ENCODE peak calls at places on chromosomes 13 and 19, in five cellular contexts. G is GM04504; K is B cell; Z is stimulated activated CD4-positive, alpha-beta T cell treated with anti-CD3 and anti-CD28 coated beads, Interleukin-4, amount 100 ng/mL, for 1 hour; D is caudate nucleus. N is an unnamed sample.

GRCh38 chr13:44759723-44760360 is 183.7 kb upstream of the TSC22D1 start:
- DNase-seq in G (no peak), K (no peak), Z (no peak), D (no peak), N (no peak)

GRCh38 chr13:111551421-111551820 is 231.0 kb downstream of the TEX29 start:
- DNase-seq in G (no peak), K (no peak), Z (no peak), D (no peak), N (no peak)

GRCh38 chr13:103935117-103935516 is 868.9 kb upstream of the SLC10A2 start:
- DNase-seq in G (no peak), K (no peak), Z (no peak), D (no peak), N (peak)

GRCh38 chr19:35757231-35757748 is 461 bp upstream of the HSPB6 start:
- DNase-seq in G (peak), K (no peak), Z (no peak), D (no peak), N (peak)

GRCh38 chr19:16088985-16089846 is 12.9 kb downstream of the TPM4 start:
- DNase-seq in G (no peak), K (no peak), Z (no peak), D (no peak), N (no peak)

GRCh38 chr13:94455414-94455813 is 24.1 kb downstream of the DCT start:
- DNase-seq in G (no peak), K (no peak), Z (no peak), D (no peak), N (no peak)

GRCh38 chr19:46351241-46352041 is 4.6 kb downstream of the PPP5C start:
- DNase-seq in G (peak), K (no peak), Z (no peak), D (no peak), N (peak)

GRCh38 chr13:24175847-24176246 is 15.3 kb downstream of the SPATA13 start:
- DNase-seq in G (no peak), K (no peak), Z (no peak), D (no peak), N (no peak)

GRCh38 chr13:20550799-20551198 is 16.2 kb upstream of the IFT88 start:
- DNase-seq in G (no peak), K (no peak), Z (no peak), D (no peak), N (peak)

GRCh38 chr19:2354670-2355069 is 5.4 kb upstream of the TMPRSS9 start:
- DNase-seq in G (no peak), K (no peak), Z (no peak), D (no peak), N (no peak)

GRCh38 chr13:96388598-96388997 is 298.7 kb downstream of the HS6ST3 start:
- DNase-seq in G (no peak), K (no peak), Z (no peak), D (no peak), N (no peak)

GRCh38 chr19:57566396-57567256 is 7.0 kb upstream of the ZNF550 start:
- DNase-seq in G (no peak), K (no peak), Z (no peak), D (no peak), N (peak)

GRCh38 chr13:49098198-49098597 is 121.9 kb upstream of the MLNR start:
- DNase-seq in G (peak), K (no peak), Z (no peak), D (no peak), N (peak)

GRCh38 chr13:91291078-91291477 is 56.4 kb upstream of the MIR17HG start:
- DNase-seq in G (no peak), K (no peak), Z (no peak), D (no peak), N (no peak)

GRCh38 chr13:93963266-93964131 is 516.0 kb downstream of the DCT start:
- DNase-seq in G (no peak), K (no peak), Z (no peak), D (no peak), N (peak)

GRCh38 chr19:5561559-5561958 is 6.2 kb downstream of the TINCR start:
- DNase-seq in G (no peak), K (no peak), Z (no peak), D (no peak), N (no peak)

GRCh38 chr13:19345916-19346422 is 164.3 kb upstream of the TUBA3C start:
- DNase-seq in G (no peak), K (no peak), Z (no peak), D (no peak), N (no peak)

GRCh38 chr13:36244073-36244472 is 29.7 kb upstream of the SOHLH2 start:
- DNase-seq in G (no peak), K (no peak), Z (no peak), D (no peak), N (peak)

GRCh38 chr13:25886438-25887214 is 165.2 kb downstream of the SHISA2 start:
- DNase-seq in G (no peak), K (no peak), Z (no peak), D (no peak), N (peak)

GRCh38 chr13:109357751-109358150 is 428.6 kb downstream of the IRS2 start:
- DNase-seq in G (no peak), K (no peak), Z (no peak), D (no peak), N (no peak)

GRCh38 chr13:24887759-24888158 is 123.8 kb downstream of the RNF17 start:
- DNase-seq in G (no peak), K (no peak), Z (no peak), D (no peak), N (no peak)

GRCh38 chr19:33520844-33521479 is 629 bp downstream of the PEPD start:
- DNase-seq in G (no peak), K (no peak), Z (no peak), D (no peak), N (no peak)

GRCh38 chr13:67296511-67296910 is 66.4 kb upstream of the PCDH9 start:
- DNase-seq in G (no peak), K (no peak), Z (no peak), D (no peak), N (peak)

GRCh38 chr19:45798995-45799517 is 6.4 kb upstream of the DMWD start:
- DNase-seq in G (peak), K (peak), Z (peak), D (no peak), N (peak)

GRCh38 chr13:59099182-59099950 is 1064.4 kb downstream of the DIAPH3 start:
- DNase-seq in G (no peak), K (no peak), Z (no peak), D (no peak), N (no peak)

GRCh38 chr19:1400281-1401137 is 833 bp downstream of the GAMT start:
- DNase-seq in G (no peak), K (peak), Z (no peak), D (no peak), N (peak)

GRCh38 chr19:9986787-9987281 is 23.5 kb downstream of the COL5A3 start:
- DNase-seq in G (peak), K (no peak), Z (no peak), D (no peak), N (no peak)

GRCh38 chr13:46089213-46089612 is 15.6 kb downstream of the CPB2 start:
- DNase-seq in G (no peak), K (no peak), Z (no peak), D (no peak), N (no peak)

GRCh38 chr13:88459335-88459734 is 788.2 kb downstream of the SLITRK5 start:
- DNase-seq in G (no peak), K (no peak), Z (no peak), D (no peak), N (no peak)

GRCh38 chr13:44747179-44747578 is 171.0 kb upstream of the TSC22D1 start:
- DNase-seq in G (no peak), K (no peak), Z (no peak), D (no peak), N (no peak)

GRCh38 chr19:16355293-16356043 is 30.8 kb downstream of the KLF2 start:
- DNase-seq in G (no peak), K (peak), Z (no peak), D (no peak), N (no peak)

GRCh38 chr19:49766938-49767315 is at the start of gene AP2A1:
- DNase-seq in G (no peak), K (no peak), Z (no peak), D (no peak), N (no peak)

GRCh38 chr19:6849876-6850275 is 37.5 kb upstream of the ADGRE1 start:
- DNase-seq in G (no peak), K (no peak), Z (no peak), D (no peak), N (no peak)

GRCh38 chr13:97567510-97568243 is 133.7 kb downstream of the RAP2A start:
- DNase-seq in G (peak), K (no peak), Z (no peak), D (no peak), N (peak)

GRCh38 chr13:62626771-62627170 is 1211.1 kb upstream of the PCDH20 start:
- DNase-seq in G (no peak), K (no peak), Z (no peak), D (no peak), N (no peak)

GRCh38 chr19:2629491-2630351 is 72.8 kb downstream of the GNG7 start:
- DNase-seq in G (no peak), K (no peak), Z (no peak), D (no peak), N (no peak)

GRCh38 chr13:113781571-113781970 is 22.5 kb downstream of the TMEM255B start:
- DNase-seq in G (no peak), K (no peak), Z (no peak), D (no peak), N (no peak)